ENCODE peak calls at places on chromosomes 5 and 9, in ten cellular contexts. One of them, this sample, is unnamed.

GRCh38 chr9:36837431-36838405 is 196.3 kb downstream of the PAX5 start:
- DNase-seq in fibroblast of the aortic adventitia: no peak
- DNase-seq in fibroblast of villous mesenchyme: no peak
- DNase-seq in mucosa of descending colon: no peak
- DNase-seq in MM.1S: no peak
- DNase-seq in AG09309: no peak
- DNase-seq in mammary epithelial cell: no peak
- DNase-seq in colonic mucosa: no peak
- DNase-seq in heart right ventricle: no peak
- DNase-seq in transverse colon: no peak
- DNase-seq in this sample: no peak

GRCh38 chr9:34493972-34494535 is 28.7 kb downstream of the ENHO start:
- DNase-seq in fibroblast of the aortic adventitia: peak
- DNase-seq in fibroblast of villous mesenchyme: peak
- DNase-seq in mucosa of descending colon: peak
- DNase-seq in MM.1S: peak
- DNase-seq in AG09309: no peak
- DNase-seq in mammary epithelial cell: peak
- DNase-seq in colonic mucosa: no peak
- DNase-seq in heart right ventricle: peak
- DNase-seq in transverse colon: peak
- DNase-seq in this sample: no peak

GRCh38 chr5:87368601-87369000 is 44.1 kb downstream of the CCNH start:
- DNase-seq in fibroblast of the aortic adventitia: no peak
- DNase-seq in fibroblast of villous mesenchyme: no peak
- DNase-seq in mucosa of descending colon: no peak
- DNase-seq in MM.1S: no peak
- DNase-seq in AG09309: no peak
- DNase-seq in mammary epithelial cell: no peak
- DNase-seq in colonic mucosa: no peak
- DNase-seq in heart right ventricle: no peak
- DNase-seq in transverse colon: no peak
- DNase-seq in this sample: no peak

GRCh38 chr5:35264509-35264908 is 34.2 kb upstream of the PRLR start:
- DNase-seq in fibroblast of the aortic adventitia: no peak
- DNase-seq in fibroblast of villous mesenchyme: no peak
- DNase-seq in mucosa of descending colon: no peak
- DNase-seq in MM.1S: no peak
- DNase-seq in AG09309: no peak
- DNase-seq in mammary epithelial cell: no peak
- DNase-seq in colonic mucosa: no peak
- DNase-seq in heart right ventricle: no peak
- DNase-seq in transverse colon: no peak
- DNase-seq in this sample: no peak

GRCh38 chr5:63245271-63245670 is 666.7 kb downstream of the LRRC70 start:
- DNase-seq in fibroblast of the aortic adventitia: peak
- DNase-seq in fibroblast of villous mesenchyme: peak
- DNase-seq in mucosa of descending colon: no peak
- DNase-seq in MM.1S: no peak
- DNase-seq in AG09309: no peak
- DNase-seq in mammary epithelial cell: peak
- DNase-seq in colonic mucosa: no peak
- DNase-seq in heart right ventricle: no peak
- DNase-seq in transverse colon: no peak
- DNase-seq in this sample: no peak

GRCh38 chr5:43893951-43894684 is 291.1 kb downstream of the NNT start:
- DNase-seq in fibroblast of the aortic adventitia: no peak
- DNase-seq in fibroblast of villous mesenchyme: no peak
- DNase-seq in mucosa of descending colon: no peak
- DNase-seq in MM.1S: no peak
- DNase-seq in AG09309: no peak
- DNase-seq in mammary epithelial cell: no peak
- DNase-seq in colonic mucosa: no peak
- DNase-seq in heart right ventricle: no peak
- DNase-seq in transverse colon: no peak
- DNase-seq in this sample: no peak

GRCh38 chr9:5269249-5269715 is 35.2 kb downstream of the RLN2 start:
- DNase-seq in fibroblast of the aortic adventitia: peak
- DNase-seq in fibroblast of villous mesenchyme: peak
- DNase-seq in mucosa of descending colon: no peak
- DNase-seq in MM.1S: peak
- DNase-seq in AG09309: no peak
- DNase-seq in mammary epithelial cell: peak
- DNase-seq in colonic mucosa: no peak
- DNase-seq in heart right ventricle: no peak
- DNase-seq in transverse colon: no peak
- DNase-seq in this sample: no peak

GRCh38 chr5:135944967-135945560 is 9.7 kb downstream of the LECT2 start:
- DNase-seq in fibroblast of the aortic adventitia: peak
- DNase-seq in fibroblast of villous mesenchyme: peak
- DNase-seq in mucosa of descending colon: peak
- DNase-seq in MM.1S: peak
- DNase-seq in AG09309: peak
- DNase-seq in mammary epithelial cell: peak
- DNase-seq in colonic mucosa: peak
- DNase-seq in heart right ventricle: no peak
- DNase-seq in transverse colon: peak
- DNase-seq in this sample: peak

GRCh38 chr5:61969347-61969746 is 336.7 kb upstream of the KIF2A start:
- DNase-seq in fibroblast of the aortic adventitia: no peak
- DNase-seq in fibroblast of villous mesenchyme: peak
- DNase-seq in mucosa of descending colon: no peak
- DNase-seq in MM.1S: no peak
- DNase-seq in AG09309: no peak
- DNase-seq in mammary epithelial cell: peak
- DNase-seq in colonic mucosa: no peak
- DNase-seq in heart right ventricle: no peak
- DNase-seq in transverse colon: no peak
- DNase-seq in this sample: no peak

GRCh38 chr5:159697536-159697935 is 218.7 kb upstream of the ADRA1B start:
- DNase-seq in fibroblast of the aortic adventitia: no peak
- DNase-seq in fibroblast of villous mesenchyme: no peak
- DNase-seq in mucosa of descending colon: no peak
- DNase-seq in MM.1S: no peak
- DNase-seq in AG09309: no peak
- DNase-seq in mammary epithelial cell: peak
- DNase-seq in colonic mucosa: no peak
- DNase-seq in heart right ventricle: no peak
- DNase-seq in transverse colon: no peak
- DNase-seq in this sample: no peak

GRCh38 chr5:159441441-159441840 is 111.2 kb upstream of the IL12B start:
- DNase-seq in fibroblast of the aortic adventitia: no peak
- DNase-seq in fibroblast of villous mesenchyme: no peak
- DNase-seq in mucosa of descending colon: no peak
- DNase-seq in MM.1S: peak
- DNase-seq in AG09309: no peak
- DNase-seq in mammary epithelial cell: no peak
- DNase-seq in colonic mucosa: no peak
- DNase-seq in heart right ventricle: peak
- DNase-seq in transverse colon: no peak
- DNase-seq in this sample: no peak

GRCh38 chr5:74595143-74595915 is 45.2 kb downstream of the ENC1 start:
- DNase-seq in fibroblast of the aortic adventitia: peak
- DNase-seq in fibroblast of villous mesenchyme: peak
- DNase-seq in mucosa of descending colon: no peak
- DNase-seq in MM.1S: no peak
- DNase-seq in AG09309: no peak
- DNase-seq in mammary epithelial cell: no peak
- DNase-seq in colonic mucosa: peak
- DNase-seq in heart right ventricle: no peak
- DNase-seq in transverse colon: no peak
- DNase-seq in this sample: no peak

GRCh38 chr5:7876867-7877266 is 7.9 kb downstream of the MTRR start:
- DNase-seq in fibroblast of the aortic adventitia: peak
- DNase-seq in fibroblast of villous mesenchyme: peak
- DNase-seq in mucosa of descending colon: no peak
- DNase-seq in MM.1S: no peak
- DNase-seq in AG09309: no peak
- DNase-seq in mammary epithelial cell: peak
- DNase-seq in colonic mucosa: no peak
- DNase-seq in heart right ventricle: no peak
- DNase-seq in transverse colon: no peak
- DNase-seq in this sample: peak

GRCh38 chr5:2166979-2167377 is 284.3 kb upstream of the IRX4 start:
- DNase-seq in fibroblast of the aortic adventitia: no peak
- DNase-seq in fibroblast of villous mesenchyme: no peak
- DNase-seq in mucosa of descending colon: no peak
- DNase-seq in MM.1S: no peak
- DNase-seq in AG09309: no peak
- DNase-seq in mammary epithelial cell: no peak
- DNase-seq in colonic mucosa: no peak
- DNase-seq in heart right ventricle: no peak
- DNase-seq in transverse colon: no peak
- DNase-seq in this sample: no peak

GRCh38 chr5:52760695-52761366 is 26.9 kb upstream of the ITGA1 start:
- DNase-seq in fibroblast of the aortic adventitia: no peak
- DNase-seq in fibroblast of villous mesenchyme: no peak
- DNase-seq in mucosa of descending colon: no peak
- DNase-seq in MM.1S: no peak
- DNase-seq in AG09309: no peak
- DNase-seq in mammary epithelial cell: no peak
- DNase-seq in colonic mucosa: no peak
- DNase-seq in heart right ventricle: no peak
- DNase-seq in transverse colon: no peak
- DNase-seq in this sample: no peak

GRCh38 chr9:13090588-13090987 is 188.9 kb downstream of the MPDZ start:
- DNase-seq in fibroblast of the aortic adventitia: peak
- DNase-seq in fibroblast of villous mesenchyme: no peak
- DNase-seq in mucosa of descending colon: no peak
- DNase-seq in MM.1S: no peak
- DNase-seq in AG09309: no peak
- DNase-seq in mammary epithelial cell: no peak
- DNase-seq in colonic mucosa: no peak
- DNase-seq in heart right ventricle: no peak
- DNase-seq in transverse colon: no peak
- DNase-seq in this sample: no peak

DNA sequence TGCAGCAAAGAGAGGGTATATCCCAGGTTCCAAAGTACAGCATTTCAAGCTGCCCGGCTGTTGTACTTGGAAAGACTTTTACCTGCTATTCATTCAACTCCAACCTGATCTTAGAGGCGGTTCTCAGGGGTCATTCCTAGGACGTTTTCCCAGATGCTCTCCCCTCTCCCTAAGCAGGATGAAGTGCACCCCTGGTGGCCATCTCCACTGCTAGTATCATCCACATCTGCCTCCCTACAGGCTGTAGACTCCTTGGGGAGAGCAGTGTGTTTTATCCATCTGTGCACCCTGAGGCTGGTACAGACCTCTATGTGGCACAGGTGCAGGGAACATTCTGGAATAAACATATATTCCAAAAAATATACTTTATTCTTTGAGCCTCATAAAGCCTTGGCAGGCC is 56.8 kb downstream of the PTPN3 start:
- DNase-seq in fibroblast of the aortic adventitia: no peak
- DNase-seq in fibroblast of villous mesenchyme: no peak
- DNase-seq in mucosa of descending colon: no peak
- DNase-seq in MM.1S: no peak
- DNase-seq in AG09309: no peak
- DNase-seq in mammary epithelial cell: no peak
- DNase-seq in colonic mucosa: no peak
- DNase-seq in heart right ventricle: no peak
- DNase-seq in transverse colon: no peak
- DNase-seq in this sample: no peak
- TF ChIP-seq CTCF in fibroblast of the aortic adventitia: peak
- TF ChIP-seq CTCF in fibroblast of villous mesenchyme: peak
- TF ChIP-seq CTCF in mucosa of descending colon: no peak
- TF ChIP-seq CTCF in MM.1S: peak
- TF ChIP-seq CTCF in AG09309: peak
- TF ChIP-seq CTCF in mammary epithelial cell: peak
- TF ChIP-seq CTCF in colonic mucosa: no peak
- TF ChIP-seq CTCF in heart right ventricle: no peak
- TF ChIP-seq CTCF in transverse colon: no peak
- TF ChIP-seq CTCF in this sample: no peak

DNA sequence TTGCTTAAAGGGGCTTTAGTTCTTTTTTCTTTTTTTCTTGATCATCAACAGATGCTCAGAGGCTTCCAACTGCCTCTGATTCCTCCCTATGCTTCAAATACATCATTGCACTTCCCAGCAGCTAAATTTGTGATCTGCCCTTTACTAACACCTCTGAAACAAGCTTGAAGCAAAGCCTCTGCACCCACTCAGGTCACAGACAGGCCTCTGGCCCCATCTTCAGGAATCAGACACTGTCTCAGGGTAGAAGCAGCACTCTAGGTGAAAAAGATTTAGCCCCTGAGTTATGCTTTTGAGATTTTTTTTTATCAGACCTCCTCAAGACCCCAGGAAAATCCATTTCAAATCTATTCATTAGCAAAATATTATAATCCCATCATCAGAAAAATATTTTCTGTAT is 91.5 kb downstream of the MAMDC2 start:
- DNase-seq in fibroblast of the aortic adventitia: no peak
- DNase-seq in fibroblast of villous mesenchyme: no peak
- DNase-seq in mucosa of descending colon: no peak
- DNase-seq in MM.1S: no peak
- DNase-seq in AG09309: no peak
- DNase-seq in mammary epithelial cell: no peak
- DNase-seq in colonic mucosa: no peak
- DNase-seq in heart right ventricle: no peak
- DNase-seq in transverse colon: no peak
- DNase-seq in this sample: no peak
- TF ChIP-seq CTCF in fibroblast of the aortic adventitia: no peak
- TF ChIP-seq CTCF in fibroblast of villous mesenchyme: no peak
- TF ChIP-seq CTCF in mucosa of descending colon: no peak
- TF ChIP-seq CTCF in MM.1S: no peak
- TF ChIP-seq CTCF in AG09309: peak
- TF ChIP-seq CTCF in mammary epithelial cell: no peak
- TF ChIP-seq CTCF in colonic mucosa: no peak
- TF ChIP-seq CTCF in heart right ventricle: no peak
- TF ChIP-seq CTCF in transverse colon: no peak
- TF ChIP-seq CTCF in this sample: no peak

DNA sequence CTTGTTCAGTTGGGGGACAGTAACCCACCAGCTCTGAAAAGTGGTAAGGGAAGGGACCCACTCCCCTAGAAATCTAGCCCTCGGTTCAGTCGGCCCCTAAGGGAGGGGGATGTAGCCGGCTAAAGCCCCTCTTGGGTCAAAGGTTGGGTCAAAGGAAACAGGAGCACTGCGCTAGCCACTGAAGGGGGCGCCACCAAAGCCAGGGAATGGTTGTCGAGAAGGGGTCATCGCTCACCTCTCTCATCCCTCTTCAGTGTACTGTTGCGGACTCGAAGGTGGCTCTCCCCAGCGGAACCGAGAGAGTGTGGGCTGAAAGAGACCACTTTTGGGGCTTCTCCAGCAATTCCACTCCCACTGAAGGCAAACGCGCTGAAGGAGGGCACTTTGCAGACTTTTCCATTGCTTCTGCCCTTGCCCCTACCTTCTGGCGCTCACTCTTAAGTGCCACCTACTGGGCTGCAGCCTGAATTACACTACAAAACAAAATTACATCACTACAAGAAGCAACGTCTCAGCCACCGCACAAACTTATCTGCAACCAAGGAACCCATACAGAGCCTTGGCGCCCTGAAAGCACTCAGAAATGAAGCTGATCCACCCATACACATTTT is 396.9 kb downstream of the PDE4D start:
- DNase-seq in fibroblast of the aortic adventitia: peak
- DNase-seq in fibroblast of villous mesenchyme: peak
- DNase-seq in mucosa of descending colon: no peak
- DNase-seq in MM.1S: peak
- DNase-seq in AG09309: no peak
- DNase-seq in mammary epithelial cell: no peak
- DNase-seq in colonic mucosa: no peak
- DNase-seq in heart right ventricle: no peak
- DNase-seq in transverse colon: no peak
- DNase-seq in this sample: no peak
- TF ChIP-seq CTCF in fibroblast of the aortic adventitia: peak
- TF ChIP-seq CTCF in fibroblast of villous mesenchyme: peak
- TF ChIP-seq CTCF in mucosa of descending colon: no peak
- TF ChIP-seq CTCF in MM.1S: peak
- TF ChIP-seq CTCF in AG09309: peak
- TF ChIP-seq CTCF in mammary epithelial cell: peak
- TF ChIP-seq CTCF in colonic mucosa: no peak
- TF ChIP-seq CTCF in heart right ventricle: peak
- TF ChIP-seq CTCF in transverse colon: peak
- TF ChIP-seq CTCF in this sample: peak

GRCh38 chr9:134635431-134636141 is 6.0 kb upstream of the COL5A1 start:
- DNase-seq in fibroblast of the aortic adventitia: no peak
- DNase-seq in fibroblast of villous mesenchyme: no peak
- DNase-seq in mucosa of descending colon: no peak
- DNase-seq in MM.1S: no peak
- DNase-seq in AG09309: no peak
- DNase-seq in mammary epithelial cell: no peak
- DNase-seq in colonic mucosa: no peak
- DNase-seq in heart right ventricle: no peak
- DNase-seq in transverse colon: no peak
- DNase-seq in this sample: no peak
- TF ChIP-seq CTCF in fibroblast of the aortic adventitia: no peak
- TF ChIP-seq CTCF in fibroblast of villous mesenchyme: no peak
- TF ChIP-seq CTCF in mucosa of descending colon: no peak
- TF ChIP-seq CTCF in MM.1S: no peak
- TF ChIP-seq CTCF in AG09309: no peak
- TF ChIP-seq CTCF in mammary epithelial cell: no peak
- TF ChIP-seq CTCF in colonic mucosa: no peak
- TF ChIP-seq CTCF in heart right ventricle: no peak
- TF ChIP-seq CTCF in transverse colon: no peak
- TF ChIP-seq CTCF in this sample: no peak

This sample was measured in GM13977.